ENCODE peak calls at places on chromosomes 5 and 9, in eight cellular contexts. D is AG04449; B is neural crest cell; V is heart right ventricle; E is effector CD4-positive, alpha-beta T cell; J is amniotic stem cell; Y is endothelial cell; C is Caki2. O is an unnamed sample.
A peak's percentile ranks its signal among the peaks of the same experiment; 100 is the strongest.

GRCh38 chr5:137619191-137619870 is 116.6 kb downstream of the KLHL3 start:
- DNase-seq in D (peak; percentile 88), B (no peak), V (peak; percentile 75), E (no peak), J (peak; percentile 79), Y (no peak), C (no peak), O (no peak)

GRCh38 chr5:128158342-128158741 is 74.8 kb downstream of the SLC12A2 start:
- DNase-seq in D (no peak), B (no peak), V (no peak), E (no peak), J (no peak), Y (no peak), C (no peak), O (no peak)

GRCh38 chr5:36768450-36768849 is 108.1 kb upstream of the NIPBL start:
- DNase-seq in D (no peak), B (no peak), V (no peak), E (no peak), J (no peak), Y (no peak), C (no peak), O (peak; percentile 68)

GRCh38 chr5:109690456-109691247 is 925 bp downstream of the MAN2A1 start:
- DNase-seq in D (no peak), B (peak; percentile 38), V (peak; percentile 74), E (peak; percentile 24), J (peak; percentile 88), Y (peak; percentile 60), C (peak; percentile 55), O (peak; percentile 94)

GRCh38 chr5:141007791-141008190 is 41.5 kb downstream of the PCDHAC2 start:
- DNase-seq in D (no peak), B (no peak), V (no peak), E (no peak), J (no peak), Y (no peak), C (no peak), O (no peak)

GRCh38 chr9:92071634-92072033 is 43.6 kb downstream of the SPTLC1 start:
- DNase-seq in D (no peak), B (no peak), V (no peak), E (no peak), J (no peak), Y (no peak), C (no peak), O (no peak)

GRCh38 chr9:121557581-121558422 is 58.2 kb upstream of the GGTA1 start:
- DNase-seq in D (peak; percentile 76), B (no peak), V (peak; percentile 86), E (no peak), J (peak; percentile 78), Y (peak; percentile 63), C (peak; percentile 86), O (no peak)

GRCh38 chr9:88976186-88976887 is 14.9 kb upstream of the S1PR3 start:
- DNase-seq in D (no peak), B (no peak), V (no peak), E (no peak), J (no peak), Y (no peak), C (no peak), O (no peak)

GRCh38 chr9:35096035-35096849 is at the start of gene PIGO:
- DNase-seq in D (no peak), B (peak; percentile 82), V (peak; percentile 85), E (peak; percentile 86), J (peak; percentile 68), Y (peak; percentile 92), C (peak; percentile 86), O (peak; percentile 97)

GRCh38 chr9:4829956-4830355 is 37.2 kb downstream of the RCL1 start:
- DNase-seq in D (no peak), B (no peak), V (no peak), E (no peak), J (peak; percentile 13), Y (no peak), C (no peak), O (no peak)

GRCh38 chr5:87243161-87243877 is 24.4 kb upstream of the RASA1 start:
- DNase-seq in D (peak; percentile 59), B (no peak), V (no peak), E (no peak), J (peak; percentile 1), Y (no peak), C (no peak), O (no peak)

GRCh38 chr9:86944974-86945867 is 2.1 kb downstream of the GAS1 start:
- DNase-seq in D (no peak), B (peak; percentile 18), V (peak; percentile 17), E (no peak), J (peak; percentile 2), Y (peak; percentile 57), C (no peak), O (no peak)

GRCh38 chr5:32531885-32532520 is 53.4 kb upstream of the SUB1 start:
- DNase-seq in D (no peak), B (no peak), V (no peak), E (peak; percentile 39), J (peak; percentile 17), Y (no peak), C (peak; percentile 80), O (no peak)

GRCh38 chr5:106677057-106677456 is 993.7 kb downstream of the EFNA5 start:
- DNase-seq in D (no peak), B (no peak), V (no peak), E (no peak), J (no peak), Y (no peak), C (no peak), O (no peak)

GRCh38 chr9:72415163-72415562 is 50.2 kb upstream of the ZFAND5 start:
- DNase-seq in D (no peak), B (no peak), V (no peak), E (no peak), J (no peak), Y (no peak), C (no peak), O (no peak)

GRCh38 chr5:14145356-14146334 is 2.5 kb downstream of the TRIO start:
- DNase-seq in D (no peak), B (no peak), V (no peak), E (no peak), J (peak; percentile 53), Y (no peak), C (peak; percentile 85), O (no peak)

GRCh38 chr9:113375057-113376023 is 1.4 kb downstream of the HDHD3 start:
- DNase-seq in D (no peak), B (no peak), V (no peak), E (no peak), J (no peak), Y (no peak), C (no peak), O (no peak)

GRCh38 chr9:121658166-121658565 is 6.7 kb downstream of the DAB2IP start:
- DNase-seq in D (no peak), B (no peak), V (peak; percentile 61), E (no peak), J (no peak), Y (no peak), C (no peak), O (no peak)

GRCh38 chr5:148186248-148187003 is 16.4 kb upstream of the SPINK6 start:
- DNase-seq in D (no peak), B (no peak), V (no peak), E (no peak), J (no peak), Y (no peak), C (no peak), O (no peak)

GRCh38 chr5:149757186-149757950 is 27.3 kb downstream of the PPARGC1B start:
- DNase-seq in D (no peak), B (no peak), V (no peak), E (no peak), J (no peak), Y (no peak), C (no peak), O (no peak)

GRCh38 chr5:52709171-52709925 is 78.4 kb upstream of the ITGA1 start:
- DNase-seq in D (no peak), B (no peak), V (peak; percentile 33), E (no peak), J (no peak), Y (peak; percentile 8), C (no peak), O (no peak)

GRCh38 chr9:89502038-89502601 is 4.2 kb upstream of the SEMA4D start:
- DNase-seq in D (no peak), B (no peak), V (no peak), E (peak; percentile 63), J (no peak), Y (no peak), C (no peak), O (no peak)

O was measured in esophagus muscularis mucosa.